ENCODE peak calls at places on chromosome 4, in five cellular contexts. V is transverse colon, F is foreskin keratinocyte, O is DMS153, S is upper lobe of right lung. E is an unnamed sample.

GRCh38 chr4:73341454-73341853 is 62.6 kb upstream of the ALB start:
- DNase-seq in S (no peak), O (peak), V (peak), F (peak), E (peak)

GRCh38 chr4:155207534-155208257 is 740 bp upstream of the NPY2R start:
- DNase-seq in S (no peak), O (no peak), V (peak), F (no peak), E (no peak)

GRCh38 chr4:6538586-6538985 is 36.4 kb upstream of the MAN2B2 start:
- DNase-seq in S (no peak), V (no peak), O (peak), F (no peak), E (no peak)

GRCh38 chr4:16827762-16828724 is 70.4 kb downstream of the LDB2 start:
- DNase-seq in O (no peak), F (no peak), S (no peak), V (no peak), E (no peak)

GRCh38 chr4:3449047-3449573 is 7.3 kb downstream of the HGFAC start:
- DNase-seq in F (no peak), S (no peak), V (no peak), O (no peak), E (no peak)

GRCh38 chr4:28391877-28392276 is 1531.2 kb downstream of the STIM2 start:
- DNase-seq in F (no peak), O (no peak), V (no peak), S (no peak), E (no peak)

GRCh38 chr4:26529479-26529878 is 39.2 kb upstream of the CCKAR start:
- DNase-seq in F (no peak), V (no peak), S (no peak), O (no peak), E (no peak)

GRCh38 chr4:3369781-3370660 is 71.7 kb upstream of the HGFAC start:
- DNase-seq in F (peak), S (no peak), V (no peak), O (no peak), E (peak)

GRCh38 chr4:64581422-64581821 is 172.2 kb upstream of the TECRL start:
- DNase-seq in O (no peak), S (no peak), V (no peak), F (peak), E (no peak)

GRCh38 chr4:109025471-109026076 is 262.7 kb upstream of the ETNPPL start:
- DNase-seq in S (no peak), V (no peak), O (no peak), F (no peak), E (no peak)

GRCh38 chr4:159480826-159481225 is 377.9 kb downstream of the RAPGEF2 start:
- DNase-seq in S (no peak), O (no peak), F (no peak), V (no peak), E (no peak)

GRCh38 chr4:74531952-74532794 is 87.2 kb downstream of the AREG start:
- DNase-seq in O (peak), F (no peak), V (no peak), S (no peak), E (peak)

GRCh38 chr4:75432683-75433082 is 81.5 kb downstream of the RCHY1 start:
- DNase-seq in O (no peak), S (no peak), F (no peak), V (no peak), E (peak)

GRCh38 chr4:175271010-175271630 is 353.0 kb downstream of the ADAM29 start:
- DNase-seq in V (no peak), S (no peak), F (no peak), O (no peak), E (no peak)

GRCh38 chr4:54961357-54961975 is 163.9 kb downstream of the KDR start:
- DNase-seq in S (no peak), F (no peak), V (no peak), O (peak), E (no peak)

GRCh38 chr4:172104534-172104933 is 291.3 kb downstream of the GALNTL6 start:
- DNase-seq in F (no peak), O (no peak), S (no peak), V (no peak), E (no peak)

GRCh38 chr4:1939664-1940509 is 68.7 kb downstream of the NSD2 start:
- DNase-seq in F (peak), S (no peak), V (no peak), O (no peak), E (no peak)

GRCh38 chr4:128751354-128751753 is 58.1 kb upstream of the JADE1 start:
- DNase-seq in O (no peak), S (no peak), F (no peak), V (no peak), E (peak)

GRCh38 chr4:101418055-101418454 is 70.7 kb upstream of the PPP3CA start:
- DNase-seq in S (no peak), O (no peak), F (no peak), V (peak), E (peak)

GRCh38 chr4:180615746-180616145 is 1627.5 kb upstream of the TENM3 start:
- DNase-seq in S (no peak), O (no peak), F (no peak), V (no peak), E (no peak)

GRCh38 chr4:153502584-153502983 is 36.4 kb downstream of the TMEM131L start:
- DNase-seq in V (no peak), O (no peak), S (no peak), F (no peak), E (no peak)

GRCh38 chr4:142402925-142403324 is 443.2 kb downstream of the INPP4B start:
- DNase-seq in F (peak), O (no peak), S (no peak), V (no peak), E (no peak)

GRCh38 chr4:10099521-10100325 is 16.9 kb downstream of the WDR1 start:
- DNase-seq in S (no peak), V (no peak), O (no peak), F (no peak), E (no peak)

E was measured in small intestine.